ENCODE peak calls at places on chromosomes 2 and 18, in seven cellular contexts. M is HepG2, N is SK-N-SH, L is H1, J is K562, I is GM12892, W is GM12878. T is an unnamed sample.
A peak's percentile ranks its signal among the peaks of the same experiment; 100 is the strongest.

GRCh38 chr2:194291104-194291503 is 1365.9 kb upstream of the SLC39A10 start:
- DNase-seq in I (no peak), J (no peak), M (no peak), L (no peak), W (no peak), N (no peak), T (no peak)

GRCh38 chr2:230636684-230637271 is 75.9 kb upstream of the CAB39 start:
- DNase-seq in J (no peak), I (no peak), N (no peak), W (no peak), M (no peak), L (no peak), T (no peak)

GRCh38 chr2:214895469-214895868 is 86.0 kb upstream of the BARD1 start:
- DNase-seq in I (no peak), W (no peak), L (no peak), M (no peak), J (no peak), N (no peak), T (no peak)

GRCh38 chr2:195407782-195408181 is 249.2 kb upstream of the SLC39A10 start:
- DNase-seq in L (no peak), I (no peak), W (no peak), M (no peak), N (no peak), J (peak; percentile 18), T (no peak)

GRCh38 chr18:66193938-66194337 is 410.0 kb downstream of the CDH19 start:
- DNase-seq in J (no peak), N (no peak), L (no peak), W (no peak), M (no peak), I (no peak), T (no peak)

GRCh38 chr18:3612315-3612714 is 162.3 kb downstream of the TGIF1 start:
- DNase-seq in L (no peak), J (no peak), M (no peak), W (no peak), I (no peak), N (no peak), T (no peak)

GRCh38 chr18:34773961-34774754 is 64.1 kb downstream of the DTNA start:
- DNase-seq in M (no peak), J (no peak), I (no peak), W (no peak), L (no peak), N (peak; percentile 54), T (no peak)

GRCh38 chr2:226452768-226453167 is 346.9 kb downstream of the IRS1 start:
- DNase-seq in M (no peak), L (no peak), N (no peak), J (no peak), I (no peak), W (no peak), T (no peak)

GRCh38 chr2:231395188-231396057 is at the start of gene B3GNT7:
- DNase-seq in W (no peak), I (peak; percentile 77), L (no peak), N (peak; percentile 80), M (no peak), J (peak; percentile 5), T (peak; percentile 74)

GRCh38 chr2:234286956-234287355 is 209.9 kb downstream of the ARL4C start:
- DNase-seq in M (no peak), W (no peak), N (no peak), I (no peak), J (no peak), L (no peak), T (no peak)

GRCh38 chr2:136075466-136075865 is 42.5 kb downstream of the CXCR4 start:
- DNase-seq in J (no peak), L (no peak), M (no peak), I (no peak), N (no peak), W (no peak), T (no peak)

GRCh38 chr2:26652361-26653041 is 11.3 kb upstream of the CIB4 start:
- DNase-seq in I (no peak), J (no peak), N (peak; percentile 92), M (no peak), L (no peak), W (no peak), T (no peak)

GRCh38 chr18:42477261-42477660 is 522.2 kb downstream of the PIK3C3 start:
- DNase-seq in J (no peak), I (no peak), M (no peak), L (no peak), N (no peak), W (no peak), T (no peak)

GRCh38 chr2:14634223-14634884 is 1.8 kb downstream of the LRATD1 start:
- DNase-seq in M (peak; percentile 11), J (peak; percentile 55), N (peak; percentile 94), L (peak; percentile 53), W (no peak), I (peak; percentile 21), T (no peak)

DNA sequence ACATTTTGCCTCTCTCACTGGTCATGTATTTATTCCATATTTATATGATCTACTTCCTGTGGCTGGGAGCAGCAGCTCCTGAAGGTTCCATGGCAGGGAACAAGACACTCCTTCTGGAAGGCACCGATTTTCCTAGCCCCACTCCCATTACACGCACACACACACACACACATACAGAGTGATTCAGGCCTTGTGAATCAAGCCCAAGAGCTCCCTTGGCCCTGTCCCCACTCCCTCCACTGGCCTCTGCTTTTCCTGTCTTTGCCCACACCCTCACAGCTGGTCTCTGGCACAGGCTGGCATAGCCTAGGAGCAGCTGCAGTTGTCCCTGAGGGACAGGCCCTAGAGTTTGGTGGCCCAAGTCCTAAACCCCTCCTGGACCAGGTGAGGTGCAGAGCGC is 201.7 kb downstream of the NAPG start:
- DNase-seq in L (no peak), W (no peak), I (no peak), N (no peak), J (no peak), M (no peak), T (no peak)
- TF ChIP-seq TAF1 in L (no peak), W (no peak), I (no peak), N (no peak), J (no peak), M (no peak), T (no peak)

GRCh38 chr2:229375241-229375640 is 104.2 kb upstream of the PID1 start:
- DNase-seq in W (no peak), M (no peak), N (no peak), J (no peak), L (no peak), I (no peak), T (no peak)

GRCh38 chr2:229376866-229377265 is 105.8 kb upstream of the PID1 start:
- DNase-seq in I (no peak), W (no peak), M (no peak), L (no peak), N (no peak), J (no peak), T (no peak)

GRCh38 chr2:229370484-229370883 is 99.4 kb upstream of the PID1 start:
- DNase-seq in W (no peak), L (no peak), J (no peak), N (no peak), I (no peak), M (no peak), T (no peak)

DNA sequence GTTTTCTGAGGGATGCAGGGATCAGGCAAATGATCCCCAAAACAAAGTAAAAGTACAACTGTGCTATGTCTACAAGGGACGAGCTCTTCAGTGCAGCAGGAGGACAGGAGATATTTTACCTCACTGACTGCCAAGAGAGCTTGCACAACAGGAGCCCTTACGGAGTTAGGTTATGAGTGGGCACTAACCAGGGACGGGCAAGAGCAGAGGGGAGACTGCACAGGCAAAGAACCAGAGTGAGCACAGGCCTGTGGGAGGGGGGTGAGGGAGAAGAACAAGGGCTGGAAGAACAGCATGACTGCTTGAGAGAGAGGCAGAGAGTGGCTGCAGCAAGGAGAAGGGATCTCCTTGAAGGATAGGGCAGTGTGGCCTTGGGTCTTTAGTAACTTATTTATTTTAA is 101.1 kb upstream of the PID1 start:
- DNase-seq in I (no peak), N (no peak), W (no peak), J (no peak), L (no peak), M (no peak), T (no peak)
- TF ChIP-seq TAF1 in I (no peak), N (no peak), W (no peak), J (no peak), L (no peak), M (no peak), T (no peak)

DNA sequence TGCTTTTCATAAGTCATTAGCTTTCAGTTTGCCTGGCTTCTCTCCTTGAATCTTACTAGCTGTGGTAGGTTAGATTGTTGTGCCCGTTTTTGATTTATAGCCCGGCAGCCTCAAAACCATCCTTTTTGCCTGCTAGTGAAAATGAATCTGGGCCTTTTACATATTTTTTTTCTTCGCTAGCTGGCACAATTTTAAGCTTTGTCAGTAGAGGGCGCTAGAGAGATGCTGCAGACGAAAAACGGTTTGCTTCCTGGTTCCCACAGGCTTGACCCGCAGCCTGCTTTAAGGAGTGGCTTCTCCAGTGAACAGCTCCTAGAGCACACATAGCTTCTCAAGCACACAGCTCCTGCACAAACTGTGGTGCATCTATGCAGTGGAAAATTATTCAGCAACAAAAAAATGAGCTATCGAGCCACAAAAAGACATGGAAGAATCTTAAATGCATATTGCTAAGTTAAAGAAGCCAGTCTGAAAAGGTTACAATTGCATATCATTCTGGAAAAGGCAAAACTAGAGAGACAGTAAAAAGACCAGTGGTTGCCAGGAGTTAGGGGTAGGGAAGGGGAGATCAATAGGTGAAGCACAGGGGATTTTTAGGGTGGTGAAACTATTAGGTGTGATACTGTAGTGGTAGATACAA is 47.9 kb downstream of the E2F6 start:
- DNase-seq in L (no peak), M (peak; percentile 70), I (no peak), N (no peak), J (peak; percentile 45), W (no peak), T (no peak)
- TF ChIP-seq TAF1 in L (no peak), M (no peak), I (no peak), N (no peak), J (no peak), W (no peak), T (no peak)

GRCh38 chr2:53437371-53437770 is 330.2 kb upstream of the CHAC2 start:
- DNase-seq in N (no peak), M (no peak), L (no peak), I (no peak), J (no peak), W (no peak), T (no peak)

GRCh38 chr2:53438692-53439091 is 328.9 kb upstream of the CHAC2 start:
- DNase-seq in N (no peak), J (no peak), L (no peak), I (no peak), W (no peak), M (no peak), T (no peak)

GRCh38 chr2:53434487-53434886 is 333.1 kb upstream of the CHAC2 start:
- DNase-seq in N (no peak), L (no peak), I (no peak), W (no peak), M (no peak), J (no peak), T (no peak)

GRCh38 chr2:53435610-53436009 is 332.0 kb upstream of the CHAC2 start:
- DNase-seq in W (no peak), J (no peak), M (no peak), N (no peak), I (no peak), L (no peak), T (no peak)

DNA sequence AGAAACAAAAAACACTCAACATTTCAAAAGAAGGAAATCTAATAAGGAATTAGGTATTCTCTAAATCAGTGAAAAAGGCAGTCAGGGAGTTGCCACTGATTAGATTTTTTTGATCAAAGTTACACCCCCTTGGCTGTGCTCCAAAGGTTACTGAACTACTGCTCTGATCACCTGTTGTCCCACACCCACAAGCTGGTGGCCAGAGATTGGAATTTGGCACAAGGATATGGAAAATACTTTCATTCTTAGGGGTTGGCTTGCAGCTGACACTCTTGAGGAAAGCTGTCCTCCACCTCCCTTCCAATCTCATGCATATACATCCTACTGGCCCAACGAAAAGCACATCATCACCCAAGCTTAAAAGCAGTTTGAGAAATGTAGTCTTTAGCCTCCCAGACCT is 329.5 kb upstream of the CHAC2 start:
- DNase-seq in N (no peak), I (no peak), J (no peak), L (no peak), W (no peak), M (no peak), T (no peak)
- TF ChIP-seq TAF1 in N (no peak), I (no peak), J (no peak), L (no peak), W (no peak), M (no peak), T (no peak)

T was measured in GM12891.